ENCODE peak calls at places on chromosomes 6 and 20, in ten cellular contexts. W is lung; A is CD8-positive, alpha-beta T cell; P is neural progenitor cell; H is cardiac muscle cell; M is suprapubic skin; S is fibroblast of lung; R is sigmoid colon; L is MM.1S; U is mucosa of descending colon. Y is an unnamed sample.

GRCh38 chr6:36927691-36928546 is 26.6 kb upstream of the PI16 start:
- DNase-seq in W (no peak), A (no peak), P (no peak), H (no peak), M (no peak), S (peak; percentile 43), R (peak; percentile 76), L (no peak), U (peak; percentile 29), Y (no peak)

GRCh38 chr6:75932067-75932466 is 140.4 kb downstream of the IMPG1 start:
- DNase-seq in W (no peak), A (no peak), P (peak; percentile 81), H (peak; percentile 80), M (no peak), S (peak; percentile 9), R (no peak), L (no peak), U (peak; percentile 18), Y (peak; percentile 75)

GRCh38 chr6:99613398-99613704 is 6.7 kb downstream of the PRDM13 start:
- DNase-seq in W (no peak), A (no peak), P (peak; percentile 89), H (peak; percentile 69), M (no peak), S (peak; percentile 19), R (no peak), L (peak; percentile 48), U (peak; percentile 53), Y (no peak)

GRCh38 chr6:162056745-162057144 is 670.8 kb downstream of the PRKN start:
- DNase-seq in W (no peak), A (no peak), P (peak; percentile 44), H (peak; percentile 63), M (no peak), S (peak; percentile 71), R (no peak), L (no peak), U (no peak), Y (no peak)

GRCh38 chr6:148559848-148560433 is 186.9 kb upstream of the UST start:
- DNase-seq in W (peak; percentile 71), A (peak; percentile 44), P (peak; percentile 88), H (peak; percentile 87), M (peak; percentile 78), S (peak; percentile 54), R (peak; percentile 86), L (peak; percentile 46), U (peak; percentile 76), Y (peak; percentile 63)

GRCh38 chr6:10401632-10402223 is 13.1 kb downstream of the TFAP2A start:
- DNase-seq in W (no peak), A (no peak), P (no peak), H (no peak), M (no peak), S (no peak), R (no peak), L (no peak), U (no peak), Y (no peak)

GRCh38 chr6:73580247-73581149 is 59.7 kb upstream of the EEF1A1 start:
- DNase-seq in W (peak; percentile 79), A (peak; percentile 3), P (peak; percentile 94), H (peak; percentile 54), M (peak; percentile 93), S (peak; percentile 98), R (peak; percentile 93), L (peak; percentile 49), U (peak; percentile 68), Y (peak; percentile 96)

GRCh38 chr6:158754738-158755137 is 64.4 kb downstream of the EZR start:
- DNase-seq in W (no peak), A (no peak), P (no peak), H (no peak), M (no peak), S (no peak), R (no peak), L (no peak), U (no peak), Y (no peak)

GRCh38 chr6:27031302-27031701 is 216.2 kb upstream of the PRSS16 start:
- DNase-seq in W (no peak), A (no peak), P (no peak), H (no peak), M (no peak), S (peak; percentile 8), R (no peak), L (no peak), U (no peak), Y (no peak)

GRCh38 chr20:17014217-17014616 is 212.6 kb upstream of the PCSK2 start:
- DNase-seq in W (no peak), A (no peak), P (peak; percentile 33), H (no peak), M (no peak), S (no peak), R (no peak), L (no peak), U (no peak), Y (no peak)

GRCh38 chr6:33665957-33666356 is 44.8 kb downstream of the ITPR3 start:
- DNase-seq in W (no peak), A (no peak), P (no peak), H (no peak), M (no peak), S (no peak), R (no peak), L (no peak), U (no peak), Y (no peak)

GRCh38 chr6:149750136-149750609 is 632 bp downstream of the PCMT1 start:
- DNase-seq in W (peak; percentile 40), A (peak; percentile 10), P (peak; percentile 72), H (peak; percentile 64), M (peak; percentile 75), S (peak; percentile 65), R (peak; percentile 76), L (peak; percentile 21), U (peak; percentile 55), Y (peak; percentile 90)

GRCh38 chr20:13492001-13492480 is 146.7 kb downstream of the TASP1 start:
- DNase-seq in W (peak; percentile 29), A (no peak), P (peak; percentile 85), H (peak; percentile 1), M (peak; percentile 70), S (peak; percentile 81), R (peak; percentile 67), L (no peak), U (no peak), Y (peak; percentile 82)

GRCh38 chr20:1920826-1921225 is 25.6 kb downstream of the SIRPA start:
- DNase-seq in W (no peak), A (no peak), P (no peak), H (no peak), M (no peak), S (no peak), R (no peak), L (no peak), U (no peak), Y (no peak)

GRCh38 chr20:32523613-32524218 is 61.4 kb downstream of the NOL4L start:
- DNase-seq in W (no peak), A (no peak), P (no peak), H (no peak), M (no peak), S (no peak), R (no peak), L (no peak), U (no peak), Y (no peak)

GRCh38 chr20:50565874-50566273 is 55.7 kb downstream of the PTPN1 start:
- DNase-seq in W (no peak), A (no peak), P (no peak), H (no peak), M (no peak), S (no peak), R (no peak), L (no peak), U (no peak), Y (no peak)
- H3K4me1 ChIP-seq in W (no peaks in the 10 kb centered on the region), A (peaks cover 20% of the 10 kb centered on the region), P (no peaks in the 10 kb centered on the region), H (peaks cover 8% of the 10 kb centered on the region), M (peaks cover 22% of the 10 kb centered on the region), S (peaks cover 13% of the 10 kb centered on the region), R (peaks cover 33% of the 10 kb centered on the region), L (no peaks in the 10 kb centered on the region), U (no peaks in the 10 kb centered on the region), Y (no peaks in the 10 kb centered on the region)

DNA sequence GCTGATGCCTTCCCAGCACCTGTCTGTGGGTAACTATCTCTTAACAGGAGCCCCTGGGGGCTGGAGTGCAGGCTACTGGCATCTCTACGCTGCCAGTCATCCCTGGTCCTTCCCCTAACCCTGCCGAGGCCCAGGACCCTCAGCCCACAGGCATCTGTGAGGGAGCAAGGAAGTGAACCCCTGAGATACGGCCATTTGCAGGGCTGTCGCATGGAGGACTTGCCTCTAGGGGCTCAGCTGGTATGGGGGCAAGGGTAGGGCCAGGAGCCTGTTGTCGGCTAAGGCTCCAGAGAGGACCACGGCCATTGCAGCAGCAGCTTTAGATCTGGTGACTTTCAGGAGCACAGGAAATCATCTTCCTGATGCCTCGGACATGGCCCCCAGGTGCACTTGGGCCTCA is 49.7 kb downstream of the MAP3K4 start:
- DNase-seq in W (no peak), A (no peak), P (no peak), H (no peak), M (no peak), S (no peak), R (no peak), L (no peak), U (no peak), Y (no peak)
- H3K36me3 ChIP-seq in W (peaks cover 13% of the 10 kb centered on the region), A (no peaks in the 10 kb centered on the region), P (peaks cover 2% of the 10 kb centered on the region), H (peaks cover 4% of the 10 kb centered on the region), M (peaks cover 35% of the 10 kb centered on the region), S (no peaks in the 10 kb centered on the region), R (no peaks in the 10 kb centered on the region), L (no peaks in the 10 kb centered on the region), U (no peaks in the 10 kb centered on the region), Y (peaks cover 4% of the 10 kb centered on the region)

DNA sequence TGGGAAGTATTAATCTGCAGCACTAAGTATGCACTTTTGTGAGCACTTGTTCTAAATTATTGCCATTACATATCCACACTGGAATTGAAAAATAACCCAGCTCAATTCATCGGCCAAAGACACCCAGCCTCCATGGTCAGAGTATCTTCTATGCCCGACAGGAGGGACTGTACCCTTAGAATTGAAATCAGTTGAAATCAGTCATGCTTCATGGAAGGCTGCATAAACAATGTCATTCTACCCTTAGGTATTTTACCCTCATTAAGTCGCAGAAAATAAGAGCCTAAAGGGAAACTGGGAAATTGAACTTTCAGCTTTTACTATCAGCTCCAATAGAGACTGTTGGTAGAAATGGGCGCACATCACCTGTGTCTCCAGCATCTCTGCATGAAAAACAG is 2.9 kb upstream of the RAMACL start:
- DNase-seq in W (no peak), A (no peak), P (no peak), H (no peak), M (no peak), S (no peak), R (no peak), L (no peak), U (no peak), Y (no peak)
- H3K4me3 ChIP-seq in W (no peak overlapping the region), A (no peak overlapping the region), P (no peak overlapping the region), H (no peak overlapping the region), M (no peak overlapping the region), S (no peak overlapping the region), R (no peak overlapping the region), L (no peak overlapping the region), U (no peak overlapping the region), Y (no peak overlapping the region)

DNA sequence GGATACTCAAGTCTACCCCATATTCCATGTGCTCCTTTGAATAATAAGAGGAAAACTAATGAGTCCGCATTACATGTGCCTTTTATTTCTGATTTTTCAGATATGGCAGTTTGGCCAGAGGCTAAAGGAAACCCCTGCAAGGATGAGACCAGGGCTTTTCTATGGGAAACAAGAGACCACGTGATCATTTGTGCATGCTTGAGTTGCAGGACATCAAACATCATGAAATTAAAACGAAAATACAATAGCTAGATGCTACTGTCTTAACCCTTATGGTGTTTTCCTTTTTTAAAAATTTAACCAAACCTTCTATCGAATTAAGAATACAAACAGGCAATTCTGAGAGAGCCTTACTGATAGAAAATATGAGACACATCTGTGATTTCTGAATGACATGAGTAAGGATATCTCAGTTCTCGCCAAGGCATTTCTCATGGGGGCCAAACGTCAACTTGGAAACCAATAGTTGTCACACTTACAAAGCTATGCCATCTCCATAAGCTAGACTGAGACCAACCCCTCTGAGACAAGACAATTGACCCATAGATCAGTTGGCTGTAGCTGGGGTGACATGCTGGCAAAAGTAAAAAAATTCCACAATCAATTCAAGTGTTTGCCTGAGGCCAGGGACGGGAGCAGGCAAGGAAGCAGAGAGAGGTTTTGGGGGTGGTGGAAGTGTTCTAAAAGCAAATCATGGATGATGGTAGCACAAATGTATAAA is 52.8 kb downstream of the RIPOR2 start:
- DNase-seq in W (no peak), A (no peak), P (no peak), H (no peak), M (no peak), S (no peak), R (no peak), L (no peak), U (no peak), Y (no peak)
- H3K4me1 ChIP-seq in W (no peaks in the 10 kb centered on the region), A (peaks cover 77% of the 10 kb centered on the region), P (peaks cover 14% of the 10 kb centered on the region), H (peaks cover 10% of the 10 kb centered on the region), M (peaks cover 2% of the 10 kb centered on the region), S (peaks cover 6% of the 10 kb centered on the region), R (peaks cover 7% of the 10 kb centered on the region), L (no peaks in the 10 kb centered on the region), U (no peaks in the 10 kb centered on the region), Y (peaks cover 27% of the 10 kb centered on the region)

Y was measured in HAP-1.